ENCODE peak calls at places on chromosomes 2 and 18, in four cellular contexts. One of them, this sample, is unnamed.
A peak's percentile ranks its signal among the peaks of the same experiment; 100 is the strongest.

GRCh38 chr2:231332388-231332787 is 63.1 kb upstream of the B3GNT7 start:
- DNase-seq in H1: no peak
- DNase-seq in HCT116: no peak
- DNase-seq in HepG2: no peak
- DNase-seq in this sample: no peak

GRCh38 chr2:112084689-112085381 is 29.8 kb downstream of the TMEM87B start:
- DNase-seq in H1: no peak
- DNase-seq in HCT116: no peak
- DNase-seq in HepG2: peak; percentile 76
- DNase-seq in this sample: no peak

GRCh38 chr18:33212363-33212762 is 228.2 kb downstream of the CCDC178 start:
- DNase-seq in H1: no peak
- DNase-seq in HCT116: no peak
- DNase-seq in HepG2: no peak
- DNase-seq in this sample: no peak

GRCh38 chr2:191922736-191923651 is 76.1 kb upstream of the CAVIN2 start:
- DNase-seq in H1: no peak
- DNase-seq in HCT116: no peak
- DNase-seq in HepG2: no peak
- DNase-seq in this sample: no peak

GRCh38 chr2:180690611-180691010 is 289.8 kb upstream of the UBE2E3 start:
- DNase-seq in H1: no peak
- DNase-seq in HCT116: no peak
- DNase-seq in HepG2: no peak
- DNase-seq in this sample: no peak

GRCh38 chr2:238848941-238849853 is 1.3 kb downstream of the TWIST2 start:
- DNase-seq in H1: peak; percentile 69
- DNase-seq in HCT116: no peak
- DNase-seq in HepG2: no peak
- DNase-seq in this sample: no peak

GRCh38 chr18:35491689-35492077 is 6.1 kb downstream of the INO80C start:
- DNase-seq in H1: no peak
- DNase-seq in HCT116: no peak
- DNase-seq in HepG2: no peak
- DNase-seq in this sample: no peak

GRCh38 chr2:34533585-34534225 is 934.6 kb upstream of the FAM98A start:
- DNase-seq in H1: no peak
- DNase-seq in HCT116: no peak
- DNase-seq in HepG2: no peak
- DNase-seq in this sample: no peak

GRCh38 chr18:11514267-11514666 is 95.1 kb upstream of the SLC35G4 start:
- DNase-seq in H1: no peak
- DNase-seq in HCT116: no peak
- DNase-seq in HepG2: no peak
- DNase-seq in this sample: no peak

GRCh38 chr2:74892609-74893008 is 58.7 kb downstream of the HK2 start:
- DNase-seq in H1: no peak
- DNase-seq in HCT116: no peak
- DNase-seq in HepG2: no peak
- DNase-seq in this sample: no peak

GRCh38 chr18:50011813-50012445 is 183.0 kb downstream of the MYO5B start:
- DNase-seq in H1: no peak
- DNase-seq in HCT116: no peak
- DNase-seq in HepG2: peak; percentile 50
- DNase-seq in this sample: no peak

GRCh38 chr2:73069855-73070650 is 1.5 kb downstream of the SFXN5 start:
- DNase-seq in H1: no peak
- DNase-seq in HCT116: no peak
- DNase-seq in HepG2: peak; percentile 30
- DNase-seq in this sample: no peak

GRCh38 chr18:36572135-36572856 is 256.5 kb downstream of the TPGS2 start:
- DNase-seq in H1: no peak
- DNase-seq in HCT116: peak; percentile 8
- DNase-seq in HepG2: peak; percentile 19
- DNase-seq in this sample: peak; percentile 48

GRCh38 chr18:5391427-5391826 is 95.9 kb upstream of the ZBTB14 start:
- DNase-seq in H1: no peak
- DNase-seq in HCT116: no peak
- DNase-seq in HepG2: no peak
- DNase-seq in this sample: no peak

GRCh38 chr2:60054571-60055340 is 498.7 kb downstream of the BCL11A start:
- DNase-seq in H1: no peak
- DNase-seq in HCT116: no peak
- DNase-seq in HepG2: no peak
- DNase-seq in this sample: no peak

GRCh38 chr2:88919087-88919738 is 227.7 kb downstream of the RPIA start:
- DNase-seq in H1: no peak
- DNase-seq in HCT116: no peak
- DNase-seq in HepG2: peak; percentile 31
- DNase-seq in this sample: peak; percentile 19

GRCh38 chr2:130915595-130916437 is 79.1 kb downstream of the ARHGEF4 start:
- DNase-seq in H1: peak; percentile 66
- DNase-seq in HCT116: no peak
- DNase-seq in HepG2: no peak
- DNase-seq in this sample: no peak

GRCh38 chr2:26786207-26787023 is 559 bp downstream of the CENPA start:
- DNase-seq in H1: peak; percentile 75
- DNase-seq in HCT116: no peak
- DNase-seq in HepG2: no peak
- DNase-seq in this sample: peak; percentile 52

GRCh38 chr2:218997730-218998129 is 4.5 kb upstream of the CRYBA2 start:
- DNase-seq in H1: no peak
- DNase-seq in HCT116: no peak
- DNase-seq in HepG2: no peak
- DNase-seq in this sample: peak; percentile 80

GRCh38 chr2:28512607-28512965 is 16.7 kb downstream of the PLB1 start:
- DNase-seq in H1: no peak
- DNase-seq in HCT116: no peak
- DNase-seq in HepG2: no peak
- DNase-seq in this sample: no peak
- H3K4me2 ChIP-seq in H1: no peak overlapping the region
- H3K4me2 ChIP-seq in HCT116: no peak overlapping the region
- H3K4me2 ChIP-seq in HepG2: no peak overlapping the region
- H3K4me2 ChIP-seq in this sample: no peak overlapping the region

DNA sequence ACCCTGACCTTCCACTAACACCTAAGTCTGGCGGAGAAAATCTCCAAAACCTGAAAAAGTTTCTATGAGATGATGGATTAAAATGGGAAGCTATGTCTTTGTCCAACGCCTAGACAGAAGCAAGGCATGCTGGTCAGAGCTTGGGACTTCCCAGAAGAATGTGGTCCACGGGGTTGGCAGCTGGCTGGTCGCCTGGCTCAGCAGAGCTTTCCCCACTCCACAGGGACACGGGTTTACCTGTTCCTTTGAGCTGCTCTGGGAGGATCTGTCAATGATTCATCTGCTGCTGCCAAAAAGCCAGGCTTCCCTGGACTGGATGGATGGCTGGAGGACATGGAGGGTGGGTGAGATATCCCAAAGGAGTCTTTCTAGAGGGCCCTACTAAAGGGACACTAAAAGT is 10.8 kb downstream of the MBOAT2 start:
- DNase-seq in H1: no peak
- DNase-seq in HCT116: no peak
- DNase-seq in HepG2: no peak
- DNase-seq in this sample: no peak
- TF ChIP-seq JUND in H1: no peak
- TF ChIP-seq JUND in HCT116: no peak
- TF ChIP-seq JUND in HepG2: no peak
- TF ChIP-seq JUND in this sample: no peak

GRCh38 chr2:45176399-45176798 is 167.1 kb upstream of the SIX2 start:
- DNase-seq in H1: no peak
- DNase-seq in HCT116: no peak
- DNase-seq in HepG2: no peak
- DNase-seq in this sample: no peak

GRCh38 chr2:45178854-45179253 is 169.6 kb upstream of the SIX2 start:
- DNase-seq in H1: no peak
- DNase-seq in HCT116: no peak
- DNase-seq in HepG2: no peak
- DNase-seq in this sample: no peak

GRCh38 chr2:45178359-45178758 is 169.1 kb upstream of the SIX2 start:
- DNase-seq in H1: no peak
- DNase-seq in HCT116: no peak
- DNase-seq in HepG2: no peak
- DNase-seq in this sample: no peak

GRCh38 chr2:45180033-45180746 is 170.9 kb upstream of the SIX2 start:
- DNase-seq in H1: no peak
- DNase-seq in HCT116: no peak
- DNase-seq in HepG2: no peak
- DNase-seq in this sample: no peak

GRCh38 chr2:45177870-45178269 is 168.6 kb upstream of the SIX2 start:
- DNase-seq in H1: no peak
- DNase-seq in HCT116: no peak
- DNase-seq in HepG2: no peak
- DNase-seq in this sample: no peak
- H3K4me2 ChIP-seq in H1: no peak overlapping the region
- H3K4me2 ChIP-seq in HCT116: no peak overlapping the region
- H3K4me2 ChIP-seq in HepG2: no peak overlapping the region
- H3K4me2 ChIP-seq in this sample: no peak overlapping the region

GRCh38 chr2:14304326-14304725 is 328.2 kb upstream of the LRATD1 start:
- DNase-seq in H1: no peak
- DNase-seq in HCT116: no peak
- DNase-seq in HepG2: no peak
- DNase-seq in this sample: no peak
- TF ChIP-seq JUND in H1: no peak
- TF ChIP-seq JUND in HCT116: no peak
- TF ChIP-seq JUND in HepG2: no peak
- TF ChIP-seq JUND in this sample: no peak

GRCh38 chr2:178811045-178811444 is 3.8 kb upstream of the TTN start:
- DNase-seq in H1: no peak
- DNase-seq in HCT116: no peak
- DNase-seq in HepG2: no peak
- DNase-seq in this sample: no peak

GRCh38 chr2:178810422-178810821 is 3.2 kb upstream of the TTN start:
- DNase-seq in H1: no peak
- DNase-seq in HCT116: no peak
- DNase-seq in HepG2: no peak
- DNase-seq in this sample: no peak

GRCh38 chr2:178804791-178805190 is 2.4 kb downstream of the TTN start:
- DNase-seq in H1: no peak
- DNase-seq in HCT116: peak; percentile 39
- DNase-seq in HepG2: peak; percentile 22
- DNase-seq in this sample: peak; percentile 37

GRCh38 chr2:178807227-178808008 is at the start of gene TTN:
- DNase-seq in H1: no peak
- DNase-seq in HCT116: no peak
- DNase-seq in HepG2: no peak
- DNase-seq in this sample: no peak

DNA sequence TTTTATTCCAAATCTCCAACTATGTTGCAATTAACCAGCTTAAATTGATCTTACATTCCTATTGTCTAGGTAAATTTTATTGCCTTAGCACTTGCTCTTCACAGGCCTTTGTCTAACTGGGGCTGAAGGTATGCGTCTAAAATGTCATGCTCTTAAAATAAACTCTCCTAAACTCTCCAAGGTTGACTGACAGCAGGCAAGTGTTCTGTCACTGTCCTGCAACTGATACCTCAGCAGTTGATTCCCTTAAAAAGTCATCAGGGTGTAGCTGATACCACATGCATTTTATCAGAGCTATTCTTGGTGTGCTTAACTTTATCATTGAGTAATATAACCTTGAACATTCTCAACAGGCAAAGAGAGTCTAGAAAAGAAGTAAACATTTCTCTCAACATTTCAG is 680 bp downstream of the TTN start:
- DNase-seq in H1: no peak
- DNase-seq in HCT116: no peak
- DNase-seq in HepG2: no peak
- DNase-seq in this sample: no peak
- H3K4me2 ChIP-seq in H1: no peak overlapping the region
- H3K4me2 ChIP-seq in HCT116: no peak overlapping the region
- H3K4me2 ChIP-seq in HepG2: no peak overlapping the region
- H3K4me2 ChIP-seq in this sample: no peak overlapping the region

GRCh38 chr2:152334701-152335015 is 316 bp upstream of the FMNL2 start:
- DNase-seq in H1: no peak
- DNase-seq in HCT116: no peak
- DNase-seq in HepG2: no peak
- DNase-seq in this sample: no peak

GRCh38 chr2:152335016-152335850 is at the start of gene FMNL2:
- DNase-seq in H1: peak; percentile 95
- DNase-seq in HCT116: peak; percentile 59
- DNase-seq in HepG2: peak; percentile 88
- DNase-seq in this sample: peak; percentile 95

GRCh38 chr2:152326710-152327109 is 8.3 kb upstream of the FMNL2 start:
- DNase-seq in H1: no peak
- DNase-seq in HCT116: no peak
- DNase-seq in HepG2: no peak
- DNase-seq in this sample: no peak

GRCh38 chr2:152328013-152328412 is 7.0 kb upstream of the FMNL2 start:
- DNase-seq in H1: no peak
- DNase-seq in HCT116: no peak
- DNase-seq in HepG2: no peak
- DNase-seq in this sample: no peak

DNA sequence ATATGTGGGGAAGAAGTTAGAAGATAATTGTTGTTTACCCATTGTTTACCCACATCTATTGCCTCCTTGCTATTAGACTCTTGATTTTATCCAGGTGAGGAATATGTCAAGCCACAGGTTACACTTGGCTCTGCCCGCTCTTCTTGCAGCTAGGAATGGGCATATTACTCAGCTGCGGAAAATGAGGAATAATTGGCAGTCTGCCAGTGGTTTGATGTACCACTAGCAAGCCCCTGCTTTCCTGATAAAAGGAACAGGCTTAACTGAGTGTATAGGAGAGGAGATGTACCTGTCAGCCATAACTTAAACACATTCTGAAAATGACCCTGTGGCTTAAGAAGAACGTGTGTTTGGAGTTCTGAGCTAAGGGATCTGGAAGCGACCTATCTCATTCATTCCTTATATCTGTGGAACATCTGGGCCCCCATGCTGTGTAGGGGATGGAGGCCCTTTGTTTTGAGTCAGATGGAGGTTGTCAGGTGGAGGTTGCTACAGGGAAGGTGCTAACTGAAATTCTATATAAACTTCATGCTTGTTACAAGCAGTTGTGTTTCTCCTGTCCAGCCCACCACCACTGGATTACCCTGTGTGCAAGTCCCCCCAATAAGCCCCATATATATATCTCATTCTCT is 4.6 kb upstream of the FMNL2 start:
- DNase-seq in H1: no peak
- DNase-seq in HCT116: no peak
- DNase-seq in HepG2: no peak
- DNase-seq in this sample: no peak
- TF ChIP-seq JUND in H1: no peak
- TF ChIP-seq JUND in HCT116: no peak
- TF ChIP-seq JUND in HepG2: no peak
- TF ChIP-seq JUND in this sample: no peak

DNA sequence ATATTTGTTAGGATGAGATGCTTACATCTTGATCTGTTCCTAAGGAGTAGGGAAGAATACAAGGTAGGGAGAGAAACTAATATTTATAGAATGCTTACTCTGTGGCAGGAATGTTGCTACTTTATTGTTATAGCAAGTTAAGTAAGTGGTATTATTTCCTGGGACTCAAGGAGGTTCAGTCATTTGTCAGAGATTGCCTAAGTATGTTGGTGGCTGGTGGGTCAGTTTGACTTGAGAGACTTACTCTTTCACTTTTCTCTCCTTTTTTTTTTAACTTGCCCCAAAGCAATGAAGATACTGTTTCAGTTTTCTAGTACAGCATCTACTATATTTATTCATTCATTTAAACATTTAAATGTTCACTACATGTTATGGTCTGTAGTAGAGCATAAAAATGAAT is 209.2 kb upstream of the STON1 start:
- DNase-seq in H1: no peak
- DNase-seq in HCT116: no peak
- DNase-seq in HepG2: no peak
- DNase-seq in this sample: no peak
- H3K4me2 ChIP-seq in H1: no peak overlapping the region
- H3K4me2 ChIP-seq in HCT116: no peak overlapping the region
- H3K4me2 ChIP-seq in HepG2: peak overlapping the region; percentile 10
- H3K4me2 ChIP-seq in this sample: no peak overlapping the region

This sample was measured in SK-N-SH.